ENCODE peak calls at places on chromosomes 4 and X, in four cellular contexts. V, O, U and E are unnamed samples.

GRCh38 chr4:110046588-110047049 is 133.9 kb downstream of the EGF start:
- DNase-seq in V (no peak), O (no peak), U (no peak), E (no peak)

GRCh38 chr4:153402366-153402765 is 57.9 kb downstream of the MND1 start:
- DNase-seq in V (no peak), O (no peak), U (no peak), E (no peak)

GRCh38 chrX:19658030-19658429 is 142.7 kb upstream of the MAP3K15 start:
- DNase-seq in V (no peak), O (no peak), U (no peak), E (no peak)

GRCh38 chr4:14059006-14059405 is 431.5 kb upstream of the BOD1L1 start:
- DNase-seq in V (no peak), O (no peak), U (no peak), E (no peak)

GRCh38 chrX:135985123-135985973 is at the start of gene SLC9A6:
- DNase-seq in V (no peak), O (peak; percentile 53), U (peak; percentile 69), E (peak; percentile 82)

GRCh38 chr4:118834960-118835895 is 698 bp downstream of the SEC24D start:
- DNase-seq in V (peak; percentile 84), O (peak; percentile 76), U (peak; percentile 54), E (peak; percentile 84)

GRCh38 chr4:101792056-101792575 is 1.6 kb downstream of the BANK1 start:
- DNase-seq in V (no peak), O (no peak), U (no peak), E (no peak)

GRCh38 chr4:33467291-33467690 is 2747.1 kb downstream of the PCDH7 start:
- DNase-seq in V (no peak), O (no peak), U (no peak), E (no peak)

GRCh38 chrX:133681416-133681815 is 266.1 kb upstream of the GPC4 start:
- DNase-seq in V (no peak), O (no peak), U (no peak), E (no peak)